ENCODE peak calls at places on chromosomes 2 and 18, in five cellular contexts. R, L, A, I and T are unnamed samples.

GRCh38 chr2:54619660-54620231 is 103.7 kb upstream of the EML6 start:
- DNase-seq in R (no peak), L (no peak), A (no peak), I (no peak), T (no peak)

GRCh38 chr2:42949125-42949524 is 156.7 kb upstream of the HAAO start:
- DNase-seq in R (no peak), L (no peak), A (no peak), I (no peak), T (no peak)

GRCh38 chr18:45688834-45689233 is 35.1 kb upstream of the SLC14A1 start:
- DNase-seq in R (no peak), L (no peak), A (no peak), I (no peak), T (no peak)

GRCh38 chr18:3058328-3059191 is 45.6 kb upstream of the LPIN2 start:
- DNase-seq in R (peak), L (peak), A (no peak), I (no peak), T (no peak)

GRCh38 chr2:58449286-58450010 is 208.3 kb upstream of the FANCL start:
- DNase-seq in R (no peak), L (no peak), A (no peak), I (peak), T (peak)

GRCh38 chr2:20623741-20624155 is 27.1 kb downstream of the HS1BP3 start:
- DNase-seq in R (no peak), L (no peak), A (no peak), I (no peak), T (no peak)

GRCh38 chr2:219628986-219629901 is 1.8 kb downstream of the SLC4A3 start:
- DNase-seq in R (no peak), L (no peak), A (no peak), I (no peak), T (no peak)

GRCh38 chr18:77517901-77518300 is 268.3 kb downstream of the GALR1 start:
- DNase-seq in R (no peak), L (no peak), A (no peak), I (no peak), T (no peak)

GRCh38 chr2:152047826-152048476 is 50.9 kb downstream of the CACNB4 start:
- DNase-seq in R (no peak), L (peak), A (peak), I (no peak), T (peak)

GRCh38 chr2:152042636-152043615 is 55.9 kb downstream of the CACNB4 start:
- DNase-seq in R (no peak), L (no peak), A (no peak), I (no peak), T (peak)

GRCh38 chr2:152050915-152051314 is 47.9 kb downstream of the CACNB4 start:
- DNase-seq in R (no peak), L (no peak), A (no peak), I (no peak), T (no peak)

GRCh38 chr2:152050345-152050744 is 48.5 kb downstream of the CACNB4 start:
- DNase-seq in R (no peak), L (no peak), A (no peak), I (no peak), T (peak)

GRCh38 chr2:152046940-152047339 is 51.9 kb downstream of the CACNB4 start:
- DNase-seq in R (no peak), L (no peak), A (no peak), I (peak), T (no peak)
- TF ChIP-seq JUNB in R (no peak), L (no peak), A (no peak), I (peak), T (no peak)

GRCh38 chr2:37282746-37283145 is 41.9 kb downstream of the PRKD3 start:
- DNase-seq in R (no peak), L (no peak), A (no peak), I (no peak), T (no peak)

GRCh38 chr2:37291680-37292079 is 33.0 kb downstream of the PRKD3 start:
- DNase-seq in R (no peak), L (no peak), A (no peak), I (no peak), T (no peak)

GRCh38 chr2:37283207-37283606 is 41.4 kb downstream of the PRKD3 start:
- DNase-seq in R (no peak), L (no peak), A (no peak), I (no peak), T (no peak)

GRCh38 chr2:37284386-37284785 is 40.2 kb downstream of the PRKD3 start:
- DNase-seq in R (no peak), L (no peak), A (no peak), I (no peak), T (no peak)

DNA sequence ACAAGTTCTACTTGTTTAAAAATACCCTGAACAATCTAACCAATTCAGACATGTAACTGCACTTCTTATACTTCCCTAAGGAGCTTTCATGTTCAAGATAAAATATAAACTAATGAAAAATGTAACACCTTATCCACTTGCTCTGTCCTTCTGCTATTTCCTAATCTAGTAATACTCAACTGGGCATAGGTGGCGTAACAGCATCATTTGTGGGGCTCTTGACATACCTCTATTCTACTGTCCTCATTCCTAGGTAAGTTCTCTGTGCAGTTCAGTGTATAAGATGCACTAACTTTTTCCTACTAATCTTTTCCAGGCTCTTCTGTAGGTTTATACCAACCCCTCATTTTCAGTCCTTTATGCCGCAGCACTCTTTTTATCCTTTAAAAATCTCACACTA is 36.7 kb downstream of the PRKD3 start:
- DNase-seq in R (peak), L (peak), A (no peak), I (peak), T (peak)
- TF ChIP-seq JUNB in R (no peak), L (no peak), A (no peak), I (no peak), T (no peak)

DNA sequence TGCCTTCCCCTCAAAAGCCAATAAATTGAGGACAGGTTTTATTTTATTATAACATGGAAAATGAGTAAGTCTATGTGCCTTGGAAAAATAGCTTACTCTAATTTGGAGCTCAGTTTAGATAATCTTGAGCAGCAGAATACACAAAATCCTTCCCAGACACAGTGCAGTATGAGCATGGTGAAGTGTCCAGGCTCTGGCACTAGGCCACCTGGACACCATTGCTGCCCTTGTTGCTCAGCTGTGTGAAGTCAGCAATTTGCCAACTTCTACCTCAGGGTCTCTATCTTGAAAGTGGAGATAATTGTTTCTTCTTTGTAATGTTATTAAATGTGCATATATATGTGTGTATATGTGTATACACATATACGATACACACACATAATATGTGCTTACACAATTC is 104.9 kb upstream of the CAVIN2 start:
- DNase-seq in R (no peak), L (no peak), A (no peak), I (no peak), T (no peak)
- TF ChIP-seq JUNB in R (no peak), L (no peak), A (no peak), I (no peak), T (no peak)

GRCh38 chr2:168211664-168212163 is 35.7 kb downstream of the STK39 start:
- DNase-seq in R (no peak), L (no peak), A (no peak), I (no peak), T (no peak)
- TF ChIP-seq JUNB in R (no peak), L (no peak), A (no peak), I (no peak), T (no peak)